ENCODE peak calls at places on chromosomes 1 and 21, in six cellular contexts. F is mucosa of descending colon; H is HFF-Myc; T is stimulated activated CD4-positive, alpha-beta T cell treated with anti-CD3 and anti-CD28 coated beads, Interleukin-1b, Interleukin-23, amount 100 ng/mL, for 24 hours; I is upper lobe of left lung; S is WTC11. D is an unnamed sample.

GRCh38 chr21:37458669-37459276 is 92.2 kb downstream of the DYRK1A start:
- DNase-seq in F (no peak), S (no peak), H (no peak), T (no peak), I (no peak), D (peak)

GRCh38 chr1:246107516-246108277 is 399.4 kb downstream of the SMYD3 start:
- DNase-seq in S (no peak), T (no peak), I (no peak), H (peak), F (no peak), D (peak)

GRCh38 chr1:201310986-201311355 is 27.7 kb downstream of the PKP1 start:
- DNase-seq in H (no peak), T (no peak), F (no peak), I (peak), S (no peak), D (peak)

GRCh38 chr1:17503146-17503545 is 36.4 kb upstream of the ARHGEF10L start:
- DNase-seq in T (no peak), F (no peak), H (no peak), S (no peak), I (no peak), D (no peak)

GRCh38 chr1:151398691-151399065 is 695 bp upstream of the PSMB4 start:
- DNase-seq in H (no peak), S (no peak), T (peak), I (no peak), F (no peak), D (no peak)

GRCh38 chr1:229271448-229272120 is 673 bp downstream of the RAB4A start:
- DNase-seq in H (no peak), I (no peak), T (no peak), F (no peak), S (no peak), D (peak)

GRCh38 chr1:178593526-178593925 is 80.6 kb downstream of the TEX35 start:
- DNase-seq in S (no peak), H (no peak), I (no peak), F (no peak), T (no peak), D (no peak)

GRCh38 chr1:40622936-40623629 is 42.4 kb downstream of the RIMS3 start:
- DNase-seq in S (no peak), H (no peak), T (no peak), I (no peak), F (no peak), D (no peak)

GRCh38 chr1:177600371-177600770 is 369.5 kb downstream of the SEC16B start:
- DNase-seq in I (no peak), F (no peak), H (no peak), S (no peak), T (no peak), D (no peak)